ENCODE peak calls at places on chromosomes 5 and 9, in five cellular contexts. K, I, O, C and S are unnamed samples.

GRCh38 chr5:84384604-84385575 is at the start of gene EDIL3:
- DNase-seq in K (no peak), O (peak), C (peak), I (peak), S (no peak)

GRCh38 chr5:89028579-89029272 is 145.7 kb upstream of the MEF2C start:
- DNase-seq in K (no peak), I (no peak), C (no peak), O (no peak), S (no peak)

GRCh38 chr5:171121638-171122037 is 187.4 kb upstream of the TLX3 start:
- DNase-seq in K (no peak), O (no peak), C (no peak), I (no peak), S (no peak)

GRCh38 chr9:107176701-107177100 is 106.4 kb upstream of the RAD23B start:
- DNase-seq in K (no peak), I (peak), C (no peak), O (no peak), S (peak)

GRCh38 chr5:55110156-55110680 is 7.8 kb downstream of the GZMA start:
- DNase-seq in C (no peak), I (no peak), K (no peak), O (no peak), S (no peak)

GRCh38 chr9:34600908-34601307 is 11.0 kb downstream of the RPP25L start:
- DNase-seq in K (no peak), I (no peak), O (no peak), C (no peak), S (no peak)

GRCh38 chr9:89234636-89235035 is 56.0 kb upstream of the SHC3 start:
- DNase-seq in K (no peak), I (peak), O (no peak), C (no peak), S (no peak)

GRCh38 chr5:108251350-108251749 is 130.5 kb downstream of the FBXL17 start:
- DNase-seq in O (no peak), K (no peak), I (no peak), C (no peak), S (no peak)

GRCh38 chr5:178113841-178114324 is 551 bp downstream of the N4BP3 start:
- DNase-seq in C (no peak), I (peak), O (no peak), K (no peak), S (no peak)

GRCh38 chr5:60463179-60463868 is 236.6 kb downstream of the DEPDC1B start:
- DNase-seq in C (no peak), I (no peak), O (no peak), K (peak), S (no peak)

GRCh38 chr5:168613996-168614395 is 34.8 kb upstream of the PANK3 start:
- DNase-seq in C (no peak), I (no peak), K (no peak), O (no peak), S (no peak)

GRCh38 chr9:117828466-117828865 is 124.3 kb downstream of the TLR4 start:
- DNase-seq in K (no peak), I (peak), O (no peak), C (no peak), S (no peak)

GRCh38 chr9:94918038-94918753 is 191.7 kb downstream of the AOPEP start:
- DNase-seq in O (no peak), K (no peak), C (no peak), I (no peak), S (no peak)

GRCh38 chr9:31272456-31273295 is 1111.8 kb upstream of the ACO1 start:
- DNase-seq in C (no peak), I (no peak), O (no peak), K (no peak), S (no peak)

GRCh38 chr5:109281136-109281690 is 128.6 kb downstream of the PJA2 start:
- DNase-seq in C (no peak), O (no peak), K (no peak), I (no peak), S (no peak)

GRCh38 chr9:22244141-22245011 is 202.2 kb upstream of the DMRTA1 start:
- DNase-seq in K (no peak), O (peak), I (peak), C (no peak), S (peak)

GRCh38 chr9:129737479-129738269 is 15.2 kb downstream of the PTGES start:
- DNase-seq in K (no peak), C (peak), O (peak), I (peak), S (peak)

GRCh38 chr5:75051217-75051751 is 1.1 kb downstream of the GCNT4 start:
- DNase-seq in O (no peak), K (no peak), C (no peak), I (peak), S (no peak)

GRCh38 chr9:3054017-3054586 is 210.2 kb upstream of the PUM3 start:
- DNase-seq in C (no peak), K (no peak), O (no peak), I (no peak), S (no peak)

GRCh38 chr5:124034963-124035362 is 523.0 kb downstream of the CSNK1G3 start:
- DNase-seq in I (peak), K (no peak), C (no peak), O (no peak), S (no peak)

GRCh38 chr9:16509946-16510504 is 360.4 kb downstream of the BNC2 start:
- DNase-seq in O (no peak), I (peak), C (peak), K (no peak), S (peak)

GRCh38 chr5:140224658-140225057 is 49.7 kb downstream of the CYSTM1 start:
- DNase-seq in I (no peak), C (no peak), O (no peak), K (no peak), S (no peak)

GRCh38 chr5:33309076-33309475 is 131.7 kb upstream of the TARS1 start:
- DNase-seq in O (no peak), I (peak), K (no peak), C (no peak), S (no peak)

GRCh38 chr5:178573216-178573615 is 17.0 kb downstream of the COL23A1 start:
- DNase-seq in O (no peak), I (no peak), C (no peak), K (no peak), S (no peak)

GRCh38 chr9:122991370-122991830 is 42.1 kb upstream of the GPR21 start:
- DNase-seq in K (peak), I (peak), O (peak), C (peak), S (peak)

GRCh38 chr9:79952401-79952800 is 380.6 kb downstream of the TLE4 start:
- DNase-seq in K (no peak), I (no peak), C (no peak), O (no peak), S (peak)

GRCh38 chr5:141870871-141871270 is 7.3 kb downstream of the PCDH1 start:
- DNase-seq in C (peak), O (no peak), I (no peak), K (no peak), S (no peak)

GRCh38 chr5:73446631-73447233 is 1.8 kb downstream of the FOXD1 start:
- DNase-seq in K (no peak), C (peak), I (peak), O (no peak), S (no peak)

GRCh38 chr9:101311759-101312420 is 72.9 kb downstream of the BAAT start:
- DNase-seq in O (peak), K (peak), C (peak), I (peak), S (peak)